ENCODE peak calls at places on chromosomes 1 and 21, in five cellular contexts. I is fibroblast of lung, G is IMR-90, S is PC-9, Y is uterus. L is an unnamed sample. For H3K4me1, the result is how much of the 10 kb centered on the place peaks cover.

GRCh38 chr1:193303849-193304248 is 117.4 kb upstream of the B3GALT2 start:
- DNase-seq in I (no peak), G (no peak), S (no peak), Y (no peak), L (no peak)

GRCh38 chr21:39805983-39806382 is 61.0 kb downstream of the IGSF5 start:
- DNase-seq in I (no peak), G (no peak), S (peak), Y (no peak), L (no peak)

GRCh38 chr1:84698151-84698651 is 7.9 kb upstream of the SSX2IP start:
- DNase-seq in I (peak), G (peak), S (no peak), Y (peak), L (no peak)

GRCh38 chr1:113903496-113904291 is 905 bp downstream of the AP4B1 start:
- DNase-seq in I (no peak), G (no peak), S (no peak), Y (no peak), L (no peak)

GRCh38 chr1:156749429-156750118 is 1.9 kb downstream of the HDGF start:
- DNase-seq in I (no peak), G (no peak), S (no peak), Y (no peak), L (no peak)

GRCh38 chr1:169487153-169487552 is 1.4 kb upstream of the SLC19A2 start:
- DNase-seq in I (peak), G (peak), S (no peak), Y (no peak), L (no peak)

GRCh38 chr1:183673605-183674150 is 20.6 kb upstream of the APOBEC4 start:
- DNase-seq in I (peak), G (no peak), S (no peak), Y (no peak), L (no peak)

GRCh38 chr1:179814513-179814838 is 63.1 kb downstream of the TOR1AIP2 start:
- DNase-seq in I (no peak), G (no peak), S (peak), Y (no peak), L (peak)

GRCh38 chr1:41583658-41584570 is 99.4 kb upstream of the EDN2 start:
- DNase-seq in I (no peak), G (no peak), S (no peak), Y (no peak), L (no peak)

GRCh38 chr1:52032785-52033131 is 852 bp downstream of the KTI12 start:
- DNase-seq in I (peak), G (peak), S (peak), Y (peak), L (peak)

GRCh38 chr1:48236716-48237470 is 14.4 kb downstream of the SLC5A9 start:
- DNase-seq in I (peak), G (peak), S (no peak), Y (no peak), L (no peak)

GRCh38 chr1:224197261-224197600 is 14.2 kb downstream of the DEGS1 start:
- DNase-seq in I (no peak), G (no peak), S (no peak), Y (no peak), L (no peak)

GRCh38 chr1:220213381-220213983 is 58.8 kb downstream of the RAB3GAP2 start:
- DNase-seq in I (no peak), G (no peak), S (no peak), Y (no peak), L (no peak)

GRCh38 chr1:99659755-99660210 is 13.9 kb downstream of the PALMD start:
- DNase-seq in I (peak), G (peak), S (peak), Y (no peak), L (no peak)

GRCh38 chr1:145916745-145917144 is 1.8 kb downstream of the PEX11B start:
- DNase-seq in I (peak), G (peak), S (no peak), Y (no peak), L (no peak)

GRCh38 chr1:93629101-93630059 is 52.3 kb downstream of the BCAR3 start:
- DNase-seq in I (peak), G (peak), S (peak), Y (peak), L (no peak)

GRCh38 chr1:150778409-150778808 is 12.8 kb upstream of the CTSS start:
- DNase-seq in I (peak), G (peak), S (no peak), Y (no peak), L (no peak)

GRCh38 chr1:218336353-218336752 is 8.8 kb upstream of the TGFB2 start:
- DNase-seq in I (peak), G (peak), S (no peak), Y (no peak), L (no peak)

GRCh38 chr1:243956448-243956847 is 94.6 kb upstream of the ZBTB18 start:
- DNase-seq in I (peak), G (peak), S (no peak), Y (no peak), L (no peak)

GRCh38 chr1:64087768-64088167 is 115.7 kb upstream of the UBE2U start:
- DNase-seq in I (peak), G (peak), S (no peak), Y (no peak), L (no peak)

GRCh38 chr21:46581780-46582307 is 23.0 kb downstream of the S100B start:
- DNase-seq in I (no peak), G (no peak), S (no peak), Y (no peak), L (no peak)

GRCh38 chr1:39411526-39411925 is 79.9 kb upstream of the BMP8A start:
- DNase-seq in I (peak), G (peak), S (no peak), Y (no peak), L (no peak)

GRCh38 chr1:19220991-19221390 is 10.9 kb upstream of the UBR4 start:
- DNase-seq in I (no peak), G (peak), S (no peak), Y (no peak), L (peak)

GRCh38 chr1:87279966-87280535 is 48.6 kb upstream of the LMO4 start:
- DNase-seq in I (peak), G (peak), S (no peak), Y (no peak), L (no peak)

GRCh38 chr1:181216571-181216994 is 128.1 kb downstream of the IER5 start:
- DNase-seq in I (no peak), G (no peak), S (no peak), Y (no peak), L (no peak)

GRCh38 chr21:40768056-40768455 is 78.9 kb downstream of the DSCAM start:
- DNase-seq in I (no peak), G (no peak), S (no peak), Y (no peak), L (no peak)

GRCh38 chr1:34825455-34826081 is 32.8 kb downstream of the GJA4 start:
- DNase-seq in I (no peak), G (no peak), S (no peak), Y (no peak), L (peak)

GRCh38 chr1:115179397-115179835 is 90.1 kb upstream of the TSPAN2 start:
- DNase-seq in I (peak), G (peak), S (peak), Y (no peak), L (peak)

GRCh38 chr1:61109158-61109557 is 26.8 kb downstream of the NFIA start:
- DNase-seq in I (no peak), G (no peak), S (no peak), Y (no peak), L (no peak)

GRCh38 chr1:2593251-2593878 is 6.8 kb downstream of the PRXL2B start:
- DNase-seq in I (no peak), G (no peak), S (no peak), Y (peak), L (no peak)

GRCh38 chr1:81004011-81004410 is 796.7 kb upstream of the ADGRL2 start:
- DNase-seq in I (no peak), G (no peak), S (no peak), Y (no peak), L (peak)

GRCh38 chr21:36180963-36181362 is 24.3 kb downstream of the DOP1B start:
- DNase-seq in I (no peak), G (no peak), S (no peak), Y (no peak), L (no peak)

GRCh38 chr21:28229811-28230210 is 762.9 kb downstream of the LTN1 start:
- DNase-seq in I (peak), G (peak), S (no peak), Y (no peak), L (no peak)

GRCh38 chr1:40985875-40986274 is 6.4 kb downstream of the CTPS1 start:
- DNase-seq in I (no peak), G (no peak), S (no peak), Y (no peak), L (no peak)

GRCh38 chr21:44285102-44285501 is 574 bp upstream of the AIRE start:
- DNase-seq in I (no peak), G (no peak), S (no peak), Y (no peak), L (no peak)

GRCh38 chr1:31605908-31606427 is 11.5 kb upstream of the HCRTR1 start:
- DNase-seq in I (peak), G (peak), S (no peak), Y (no peak), L (no peak)

GRCh38 chr1:202585591-202585934 is 124.7 kb downstream of the SYT2 start:
- DNase-seq in I (peak), G (peak), S (no peak), Y (no peak), L (no peak)
- H3K4me1 ChIP-seq in I (under half), G (under half), S (half or more), Y (under half), L (half or more)

DNA sequence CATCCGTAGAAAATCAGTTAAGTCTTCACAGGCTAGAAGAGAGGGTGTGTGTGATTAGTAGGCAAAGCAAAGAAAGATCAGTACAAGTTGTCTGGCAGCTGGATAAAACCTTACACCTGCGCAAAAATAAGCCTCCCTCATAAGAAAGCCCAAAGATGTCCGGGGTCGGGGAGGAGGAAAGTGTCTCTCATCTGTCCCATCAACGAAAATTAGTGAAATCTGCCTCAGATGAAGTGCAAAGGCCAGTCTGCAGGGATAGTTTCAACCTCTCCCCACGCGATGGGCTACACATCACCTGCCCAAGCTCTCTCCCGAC is 333.9 kb downstream of the SRGAP2C start:
- DNase-seq in I (no peak), G (no peak), S (no peak), Y (no peak), L (no peak)
- H3K4me1 ChIP-seq in I (under half), G (under half), S (under half), Y (under half), L (under half)

GRCh38 chr1:30183006-30183405 is 540.4 kb downstream of the MATN1 start:
- DNase-seq in I (no peak), G (no peak), S (no peak), Y (no peak), L (no peak)

GRCh38 chr1:30185313-30185712 is 538.1 kb downstream of the MATN1 start:
- DNase-seq in I (no peak), G (no peak), S (no peak), Y (no peak), L (no peak)

GRCh38 chr1:30185809-30186208 is 537.6 kb downstream of the MATN1 start:
- DNase-seq in I (no peak), G (no peak), S (no peak), Y (no peak), L (no peak)

GRCh38 chr1:30183895-30184294 is 539.5 kb downstream of the MATN1 start:
- DNase-seq in I (no peak), G (no peak), S (no peak), Y (no peak), L (no peak)

DNA sequence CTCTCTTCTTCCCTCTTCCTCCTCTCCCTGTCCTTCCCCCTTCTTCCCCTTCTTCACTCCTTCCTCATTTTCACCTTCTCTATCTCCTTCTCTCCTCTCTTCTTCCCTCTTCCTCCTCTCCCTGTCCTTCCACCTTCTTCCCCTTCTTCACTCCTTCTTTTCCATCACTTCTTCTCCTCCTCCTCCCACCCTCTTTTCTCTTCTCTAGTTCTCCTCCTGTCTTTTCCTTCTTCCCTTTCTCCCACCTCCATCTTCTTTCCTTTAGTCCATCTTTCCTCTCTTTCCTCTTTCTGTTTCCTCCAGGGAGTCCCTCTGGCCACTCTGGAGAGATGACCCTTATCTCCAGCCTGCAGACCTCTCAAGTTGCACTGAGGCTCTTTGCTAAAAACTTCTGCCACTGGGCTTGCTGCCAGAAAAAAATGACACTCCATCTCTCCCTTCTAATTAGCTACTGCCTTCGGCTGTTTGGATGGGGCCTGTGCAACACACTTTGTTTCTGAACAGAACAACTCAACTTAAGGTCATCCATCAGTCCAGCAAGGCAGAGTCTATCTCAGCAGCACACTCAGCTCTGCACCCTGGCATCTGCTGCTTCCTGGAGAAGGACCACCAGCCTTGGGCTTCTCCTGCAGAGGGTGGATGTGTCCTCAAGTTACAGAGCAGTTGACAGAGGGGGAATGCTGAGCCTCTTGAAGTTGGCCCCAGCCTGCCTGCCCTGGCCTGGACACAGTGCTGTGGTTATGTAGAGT is 538.8 kb downstream of the MATN1 start:
- DNase-seq in I (no peak), G (no peak), S (no peak), Y (no peak), L (no peak)
- H3K4me1 ChIP-seq in I (under half), G (under half), S (under half), Y (under half), L (under half)

DNA sequence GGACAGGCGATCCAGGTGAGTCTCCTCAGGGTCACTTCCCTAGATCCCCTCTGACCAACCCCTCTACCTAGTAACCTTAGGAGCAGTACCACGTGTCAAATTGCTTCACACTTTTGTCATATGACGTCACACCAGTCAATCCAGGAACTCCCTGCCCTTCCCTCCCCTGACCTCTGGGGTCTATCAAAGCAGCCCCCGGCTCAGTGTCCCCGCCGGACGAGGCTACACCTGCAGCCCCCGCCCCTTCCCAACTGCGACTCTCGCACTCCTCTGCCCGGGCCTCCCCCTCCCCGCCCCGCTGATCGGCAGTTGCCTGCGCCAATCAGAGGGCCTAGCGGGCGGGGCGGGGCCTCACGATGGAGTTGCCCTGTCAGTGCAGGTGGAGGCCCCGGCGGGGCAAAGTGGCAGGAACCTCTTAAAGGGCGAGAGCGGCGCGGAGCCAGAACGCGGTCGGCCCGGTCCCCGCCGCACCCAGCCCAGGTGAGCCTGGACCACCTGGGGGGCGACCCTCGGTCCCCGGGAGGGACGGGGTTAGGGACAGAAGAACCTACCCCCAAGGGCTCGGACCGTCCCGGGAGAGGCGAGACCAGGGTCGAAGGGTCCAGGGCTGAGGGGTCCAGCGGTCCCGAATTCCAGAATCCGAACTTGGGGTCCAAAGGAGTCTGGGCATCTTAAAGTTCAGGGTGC is 27.5 kb upstream of the EPB41 start:
- DNase-seq in I (peak), G (peak), S (peak), Y (peak), L (peak)
- H3K4me1 ChIP-seq in I (under half), G (under half), S (under half), Y (under half), L (half or more)

DNA sequence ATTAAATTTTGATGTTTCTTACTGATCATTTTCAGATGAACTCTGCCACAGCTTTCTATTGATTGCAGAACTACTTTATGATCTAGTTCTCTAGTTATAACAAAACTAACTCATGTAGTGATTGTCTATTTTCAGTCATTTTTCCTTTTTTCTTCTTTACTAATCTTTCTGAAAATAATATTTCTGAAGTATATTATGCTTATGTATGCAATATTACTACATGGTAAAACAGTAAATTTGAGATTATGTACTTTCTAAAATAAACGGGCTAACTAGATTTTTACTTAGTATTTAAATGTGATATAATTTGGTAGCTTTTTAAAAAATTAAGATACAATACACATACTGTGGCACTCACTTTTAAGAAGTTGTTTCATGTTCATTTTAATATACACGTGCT is 7.6 kb downstream of the TSNAX start:
- DNase-seq in I (no peak), G (no peak), S (no peak), Y (no peak), L (no peak)
- H3K4me1 ChIP-seq in I (under half), G (under half), S (under half), Y (under half), L (half or more)

DNA sequence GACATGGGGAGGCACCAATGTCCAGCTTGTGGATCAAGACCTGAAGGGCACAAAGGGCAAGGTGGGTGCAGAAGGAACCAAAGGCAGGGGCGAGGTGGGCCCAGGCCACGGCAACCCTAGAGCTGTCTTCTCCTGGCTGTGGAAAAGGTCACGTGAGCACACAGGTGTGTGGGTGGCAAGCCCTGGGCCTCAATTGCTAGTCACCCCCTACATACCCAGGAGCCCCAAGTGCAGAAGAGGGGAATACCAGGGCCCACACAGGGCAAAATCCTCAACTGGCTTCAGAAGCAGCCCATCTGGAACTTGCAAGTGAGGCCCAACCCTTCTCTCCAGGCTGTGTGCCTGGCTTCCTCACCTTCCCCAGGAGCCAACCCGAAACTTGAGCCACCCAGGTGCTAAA is 25.6 kb downstream of the ZBTB17 start:
- DNase-seq in I (no peak), G (no peak), S (no peak), Y (no peak), L (no peak)
- H3K4me1 ChIP-seq in I (half or more), G (half or more), S (under half), Y (under half), L (half or more)

GRCh38 chr1:111142358-111142975 is 2.4 kb downstream of the CEPT1 start:
- DNase-seq in I (no peak), G (no peak), S (no peak), Y (no peak), L (no peak)

GRCh38 chr1:111139956-111140679 is at the start of the genes CEPT1 and DRAM2:
- DNase-seq in I (peak), G (peak), S (peak), Y (peak), L (peak)

GRCh38 chr1:111140680-111140967 is 601 bp downstream of the CEPT1 start:
- DNase-seq in I (peak), G (peak), S (peak), Y (no peak), L (no peak)

GRCh38 chr1:111141803-111142202 is 1.8 kb downstream of the CEPT1 start:
- DNase-seq in I (no peak), G (no peak), S (peak), Y (no peak), L (no peak)

GRCh38 chr1:111141245-111141644 is 1.2 kb downstream of the CEPT1 start:
- DNase-seq in I (no peak), G (no peak), S (no peak), Y (no peak), L (no peak)
- H3K4me1 ChIP-seq in I (under half), G (under half), S (under half), Y (under half), L (under half)

GRCh38 chr1:25669781-25670567 is 53.4 kb downstream of the MAN1C1 start:
- DNase-seq in I (no peak), G (no peak), S (no peak), Y (no peak), L (no peak)
- H3K4me1 ChIP-seq in I (under half), G (under half), S (under half), Y (under half), L (under half)

DNA sequence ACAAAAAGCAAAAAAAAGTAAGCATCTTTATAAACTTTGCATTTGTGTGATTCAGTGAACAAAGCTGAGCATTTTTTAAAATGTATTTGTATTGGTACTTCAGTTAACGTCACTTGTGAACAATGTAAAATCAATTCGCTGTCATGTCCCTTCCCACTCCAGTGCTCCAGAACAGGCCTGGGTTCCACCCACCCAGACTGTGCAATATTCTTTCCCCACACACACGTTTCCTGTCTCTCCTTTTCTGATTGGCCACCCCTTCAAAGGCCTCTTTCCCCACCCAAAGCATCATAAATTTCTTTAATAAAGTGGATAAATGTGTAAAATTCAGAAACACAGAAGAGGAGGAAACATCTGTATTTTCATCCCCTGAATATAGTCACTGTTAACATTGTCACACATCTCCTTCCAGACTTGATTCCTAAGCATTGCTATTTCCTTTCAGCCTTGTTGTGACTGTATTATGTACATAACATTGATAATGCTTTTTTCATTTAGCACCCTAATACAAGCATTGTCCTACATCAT is 12.0 kb downstream of the CLEC20A start:
- DNase-seq in I (no peak), G (no peak), S (no peak), Y (no peak), L (no peak)
- H3K4me1 ChIP-seq in I (under half), G (under half), S (under half), Y (under half), L (under half)

GRCh38 chr1:10773851-10774614 is 22.4 kb downstream of the CASZ1 start:
- DNase-seq in I (no peak), G (no peak), S (no peak), Y (no peak), L (peak)
- H3K4me1 ChIP-seq in I (under half), G (under half), S (under half), Y (under half), L (half or more)